ENCODE peak calls at places on chromosome 2, in six cellular contexts. S, Y, J, C, B and N are unnamed samples. For H3K4me1, the result is how much of the 10 kb centered on the place peaks cover.

GRCh38 chr2:107108556-107108955 is 222.6 kb upstream of the ST6GAL2 start:
- DNase-seq in S (no peak), Y (no peak), J (no peak), C (no peak), B (no peak), N (no peak)

GRCh38 chr2:209387389-209387788 is 36.5 kb upstream of the MAP2 start:
- DNase-seq in S (no peak), Y (no peak), J (no peak), C (no peak), B (no peak), N (no peak)

GRCh38 chr2:68091439-68092034 is 28.7 kb upstream of the C1D start:
- DNase-seq in S (no peak), Y (no peak), J (no peak), C (no peak), B (no peak), N (no peak)

GRCh38 chr2:36663851-36664715 is 32.4 kb upstream of the VIT start:
- DNase-seq in S (no peak), Y (peak), J (peak), C (no peak), B (no peak), N (no peak)

GRCh38 chr2:33215299-33215698 is 261.1 kb upstream of the RASGRP3 start:
- DNase-seq in S (no peak), Y (peak), J (no peak), C (no peak), B (no peak), N (no peak)

GRCh38 chr2:9665903-9666302 is 35.1 kb upstream of the YWHAQ start:
- DNase-seq in S (no peak), Y (no peak), J (no peak), C (no peak), B (no peak), N (no peak)

GRCh38 chr2:95348609-95349567 is 51.7 kb downstream of the KCNIP3 start:
- DNase-seq in S (no peak), Y (no peak), J (no peak), C (no peak), B (peak), N (peak)

GRCh38 chr2:70789304-70790078 is 952 bp downstream of the FIGLA start:
- DNase-seq in S (peak), Y (peak), J (peak), C (no peak), B (peak), N (peak)

GRCh38 chr2:115077594-115077993 is 635.2 kb downstream of the DPP10 start:
- DNase-seq in S (no peak), Y (no peak), J (no peak), C (no peak), B (no peak), N (no peak)

GRCh38 chr2:173764094-173764493 is 201.1 kb downstream of the SP3 start:
- DNase-seq in S (no peak), Y (no peak), J (no peak), C (no peak), B (no peak), N (no peak)

GRCh38 chr2:182038579-182038978 is 52.9 kb downstream of the PPP1R1C start:
- DNase-seq in S (no peak), Y (no peak), J (no peak), C (no peak), B (no peak), N (no peak)

GRCh38 chr2:216115224-216115582 is 6.1 kb downstream of the XRCC5 start:
- DNase-seq in S (no peak), Y (no peak), J (no peak), C (no peak), B (no peak), N (no peak)

GRCh38 chr2:41597672-41598071 is 450.1 kb upstream of the PKDCC start:
- DNase-seq in S (no peak), Y (no peak), J (no peak), C (no peak), B (no peak), N (no peak)

GRCh38 chr2:40256649-40257048 is 195.2 kb downstream of the SLC8A1 start:
- DNase-seq in S (no peak), Y (peak), J (no peak), C (no peak), B (no peak), N (no peak)

GRCh38 chr2:224772494-224772893 is 56.3 kb upstream of the CCDC195 start:
- DNase-seq in S (no peak), Y (no peak), J (no peak), C (no peak), B (no peak), N (no peak)

GRCh38 chr2:20348542-20348941 is 2.1 kb downstream of the PUM2 start:
- DNase-seq in S (peak), Y (no peak), J (peak), C (no peak), B (no peak), N (no peak)

GRCh38 chr2:143246246-143246645 is 117.0 kb downstream of the ARHGAP15 start:
- DNase-seq in S (no peak), Y (no peak), J (no peak), C (no peak), B (no peak), N (no peak)

GRCh38 chr2:85266424-85267041 is 61.3 kb downstream of the TGOLN2 start:
- DNase-seq in S (peak), Y (peak), J (peak), C (no peak), B (peak), N (no peak)

GRCh38 chr2:127043367-127044164 is 63.4 kb downstream of the BIN1 start:
- DNase-seq in S (no peak), Y (no peak), J (no peak), C (no peak), B (peak), N (peak)

GRCh38 chr2:177147093-177147694 is 65.4 kb upstream of the HNRNPA3 start:
- DNase-seq in S (no peak), Y (peak), J (peak), C (peak), B (no peak), N (no peak)

GRCh38 chr2:112187805-112188596 is 49.8 kb downstream of the FBLN7 start:
- DNase-seq in S (peak), Y (peak), J (peak), C (no peak), B (no peak), N (no peak)

GRCh38 chr2:20537423-20538307 is 90.8 kb downstream of the RHOB start:
- DNase-seq in S (no peak), Y (no peak), J (no peak), C (no peak), B (no peak), N (no peak)

GRCh38 chr2:39954346-39954745 is 175.3 kb upstream of the THUMPD2 start:
- DNase-seq in S (no peak), Y (peak), J (no peak), C (no peak), B (no peak), N (no peak)

GRCh38 chr2:8636691-8637636 is 44.9 kb upstream of the ID2 start:
- DNase-seq in S (no peak), Y (no peak), J (no peak), C (no peak), B (no peak), N (no peak)

GRCh38 chr2:109681633-109682032 is 67.5 kb downstream of the SOWAHC start:
- DNase-seq in S (no peak), Y (no peak), J (no peak), C (no peak), B (no peak), N (no peak)

GRCh38 chr2:233458826-233459225 is 104.5 kb downstream of the DGKD start:
- DNase-seq in S (no peak), Y (no peak), J (no peak), C (no peak), B (no peak), N (peak)

GRCh38 chr2:85470850-85471800 is 52.6 kb downstream of the SH2D6 start:
- DNase-seq in S (peak), Y (peak), J (no peak), C (no peak), B (peak), N (peak)

GRCh38 chr2:44942304-44943030 is 965 bp downstream of the SIX3 start:
- DNase-seq in S (no peak), Y (peak), J (no peak), C (no peak), B (no peak), N (no peak)

GRCh38 chr2:96325884-96326255 is 753 bp downstream of the ITPRIPL1 start:
- DNase-seq in S (peak), Y (no peak), J (no peak), C (no peak), B (no peak), N (no peak)

GRCh38 chr2:80326214-80326613 is 21.7 kb upstream of the LRRTM1 start:
- DNase-seq in S (no peak), Y (no peak), J (peak), C (peak), B (no peak), N (no peak)

GRCh38 chr2:224646242-224646846 is 61.2 kb upstream of the CUL3 start:
- DNase-seq in S (no peak), Y (peak), J (peak), C (no peak), B (no peak), N (no peak)

GRCh38 chr2:196234672-196235071 is 63.3 kb upstream of the STK17B start:
- DNase-seq in S (no peak), Y (no peak), J (peak), C (peak), B (no peak), N (no peak)

GRCh38 chr2:6982484-6982883 is 65.3 kb downstream of the RNF144A start:
- DNase-seq in S (no peak), Y (no peak), J (no peak), C (no peak), B (no peak), N (no peak)

GRCh38 chr2:74690571-74690970 is 36.5 kb downstream of the SEMA4F start:
- DNase-seq in S (no peak), Y (peak), J (peak), C (peak), B (no peak), N (peak)

DNA sequence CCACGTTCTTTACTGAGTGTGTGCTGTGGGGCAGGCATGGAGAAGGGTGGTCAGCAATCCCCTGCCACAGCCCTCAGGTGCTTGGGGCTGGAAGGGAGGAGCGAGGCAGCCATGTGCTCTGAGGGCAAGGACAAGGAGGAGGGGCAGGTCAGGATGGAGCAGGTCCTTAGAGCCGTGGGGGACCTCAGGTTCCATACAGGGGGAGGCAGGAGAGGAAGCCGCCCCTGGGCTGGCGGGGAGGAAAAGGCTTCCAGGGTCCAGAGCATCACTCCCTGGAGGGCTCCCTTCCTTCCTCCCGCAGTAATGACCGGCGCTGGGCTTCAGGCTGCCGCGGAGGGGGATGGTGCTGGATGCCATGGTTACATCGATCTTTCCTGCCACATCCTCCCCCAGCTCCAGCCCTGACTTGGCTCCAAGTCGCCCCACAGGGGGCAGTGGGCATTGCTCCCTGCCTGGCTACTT is 6.6 kb downstream of the GAREM2 start:
- DNase-seq in S (no peak), Y (no peak), J (no peak), C (no peak), B (no peak), N (no peak)
- TF ChIP-seq POLR2AphosphoS5 in S (no peak), Y (no peak), J (no peak), C (no peak), B (no peak), N (no peak)

GRCh38 chr2:226994775-226995174 is 158.9 kb downstream of the RHBDD1 start:
- DNase-seq in S (no peak), Y (no peak), J (no peak), C (no peak), B (no peak), N (no peak)
- TF ChIP-seq POLR2A in S (no peak), Y (no peak), J (no peak), C (no peak), B (no peak), N (no peak)

GRCh38 chr2:46327627-46328026 is 30.4 kb downstream of the EPAS1 start:
- DNase-seq in S (no peak), Y (no peak), J (no peak), C (no peak), B (no peak), N (no peak)
- H3K4me1 ChIP-seq in S (under half), Y (under half), J (half or more), C (under half), B (under half), N (half or more)

DNA sequence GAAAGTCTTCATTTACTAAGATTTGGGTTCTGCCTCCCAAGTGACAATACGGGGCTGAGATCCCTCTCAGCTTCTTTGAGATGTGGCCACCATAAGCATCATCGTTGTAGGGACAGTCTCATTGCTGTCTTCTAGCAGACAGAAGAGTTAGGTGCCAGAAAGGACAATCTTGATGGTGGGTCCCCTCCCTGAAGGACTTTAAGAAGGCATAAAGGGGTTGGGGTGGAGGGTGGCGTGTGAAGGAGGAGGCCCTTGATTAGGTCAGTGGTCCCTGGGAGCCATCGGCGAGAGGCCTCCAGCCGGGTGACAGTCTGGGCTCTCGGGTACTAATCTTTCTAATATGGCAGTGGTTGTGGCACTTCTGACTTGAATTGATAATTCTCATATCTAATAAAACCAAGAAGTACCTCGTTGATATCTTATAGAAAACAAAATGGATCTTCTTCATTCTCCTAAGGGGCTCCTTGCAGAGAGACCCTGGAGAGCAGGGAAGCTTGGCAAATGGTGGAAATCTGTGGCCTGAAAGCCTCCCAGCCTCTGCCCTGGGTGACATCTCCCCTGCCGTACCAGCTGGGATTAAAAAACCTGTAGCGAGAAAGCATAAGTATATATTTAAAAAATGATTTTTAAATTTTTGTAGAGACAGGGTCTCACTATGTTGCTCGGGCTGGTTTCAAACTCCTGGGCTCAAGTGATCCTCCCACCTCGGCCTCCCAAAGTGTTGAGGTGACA is 7.2 kb upstream of the PSMD1 start:
- DNase-seq in S (no peak), Y (no peak), J (no peak), C (no peak), B (no peak), N (no peak)
- TF ChIP-seq POLR2AphosphoS5 in S (no peak), Y (no peak), J (no peak), C (no peak), B (no peak), N (no peak)

GRCh38 chr2:135870571-135870970 is 5.7 kb downstream of the MCM6 start:
- DNase-seq in S (no peak), Y (no peak), J (no peak), C (no peak), B (no peak), N (no peak)

GRCh38 chr2:135874966-135875365 is 1.3 kb downstream of the MCM6 start:
- DNase-seq in S (no peak), Y (no peak), J (peak), C (no peak), B (no peak), N (no peak)

GRCh38 chr2:135875491-135876065 is 665 bp downstream of the MCM6 start:
- DNase-seq in S (peak), Y (peak), J (peak), C (no peak), B (peak), N (peak)

DNA sequence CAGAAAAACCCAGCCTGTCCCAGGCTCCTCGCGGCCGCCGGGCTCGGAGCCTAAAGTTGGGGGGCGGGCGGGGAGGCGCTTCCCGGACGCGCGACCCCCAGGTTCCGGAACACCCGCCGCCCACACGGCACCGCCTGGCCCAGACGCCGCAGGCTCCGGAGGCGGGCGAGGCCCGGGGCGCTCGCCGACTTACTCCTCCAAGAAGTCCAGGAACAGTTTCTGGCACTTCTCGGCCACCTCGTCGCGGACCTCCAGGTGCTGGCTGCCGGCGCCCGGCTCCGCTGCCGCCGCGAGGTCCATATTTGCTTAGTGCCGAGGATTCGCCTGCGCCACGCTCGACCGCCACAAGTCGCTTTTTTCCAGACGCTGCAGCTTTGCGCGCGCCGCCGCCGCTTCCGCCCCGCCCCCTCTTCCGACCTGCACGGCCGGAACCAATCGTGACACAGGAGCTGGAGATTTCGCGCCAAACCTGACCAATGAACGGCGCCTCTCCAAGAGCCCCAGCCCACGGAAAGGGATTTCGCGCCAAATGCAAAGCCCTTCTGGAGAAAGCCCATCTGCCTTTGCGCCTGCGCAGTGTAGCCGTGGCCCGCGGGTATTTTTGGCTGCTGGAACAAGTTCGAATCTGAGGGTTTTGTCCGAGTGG is at the start of gene MCM6:
- DNase-seq in S (peak), Y (peak), J (peak), C (peak), B (peak), N (peak)
- TF ChIP-seq POLR2A in S (peak), Y (peak), J (peak), C (peak), B (no peak), N (peak)

GRCh38 chr2:239577306-239577705 is 176.5 kb upstream of the HDAC4 start:
- DNase-seq in S (no peak), Y (no peak), J (no peak), C (no peak), B (no peak), N (no peak)

GRCh38 chr2:239577913-239578312 is 177.1 kb upstream of the HDAC4 start:
- DNase-seq in S (no peak), Y (no peak), J (no peak), C (no peak), B (no peak), N (no peak)

GRCh38 chr2:239579081-239579480 is 178.3 kb upstream of the HDAC4 start:
- DNase-seq in S (no peak), Y (no peak), J (no peak), C (no peak), B (no peak), N (no peak)

GRCh38 chr2:239579524-239580198 is 178.8 kb upstream of the HDAC4 start:
- DNase-seq in S (no peak), Y (no peak), J (no peak), C (no peak), B (no peak), N (no peak)

GRCh38 chr2:239578381-239578780 is 177.6 kb upstream of the HDAC4 start:
- DNase-seq in S (no peak), Y (no peak), J (no peak), C (no peak), B (no peak), N (peak)
- H3K4me1 ChIP-seq in S (under half), Y (under half), J (under half), C (under half), B (under half), N (under half)

GRCh38 chr2:240965296-240965904 is 33.0 kb upstream of the SNED1 start:
- DNase-seq in S (peak), Y (no peak), J (no peak), C (no peak), B (peak), N (peak)
- TF ChIP-seq POLR2AphosphoS5 in S (no peak), Y (no peak), J (no peak), C (no peak), B (no peak), N (no peak)

DNA sequence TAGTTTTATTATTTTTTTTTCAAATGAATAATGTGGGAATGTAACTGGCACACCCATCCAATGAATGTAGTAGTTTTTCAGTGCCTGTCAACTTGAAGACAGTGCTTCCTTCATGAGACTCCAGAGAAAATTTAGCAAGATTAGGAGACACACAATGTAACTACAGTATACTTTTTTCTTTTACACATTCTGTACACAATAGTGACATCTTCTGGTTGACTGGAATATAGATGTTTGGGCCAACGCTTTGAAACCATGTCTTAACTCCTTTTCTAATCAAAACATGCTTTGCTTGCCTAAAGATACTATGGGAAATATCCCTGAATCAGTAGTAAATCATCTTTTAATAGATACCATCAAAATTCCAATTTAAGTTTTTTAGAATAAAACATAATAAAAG is 229.5 kb upstream of the ZC3H15 start:
- DNase-seq in S (no peak), Y (peak), J (peak), C (peak), B (no peak), N (no peak)
- TF ChIP-seq POLR2A in S (no peak), Y (no peak), J (no peak), C (no peak), B (no peak), N (no peak)